ENCODE peak calls at places on chromosome 18, in nine cellular contexts. Y is T-helper 1 cell; Q is PC-3; M is left cardiac atrium; G is stimulated activated CD8-positive, alpha-beta memory T cell treated with anti-CD3 and anti-CD28 coated beads, Interleukin-15, amount 100 ng/mL, for 4 hours; S is RPMI8226; Z is germinal center; E is SK-N-MC; T is mucosa of gallbladder. K is an unnamed sample.

GRCh38 chr18:68763082-68763481 is 34.8 kb upstream of the CCDC102B start:
- DNase-seq in E (no peak), G (no peak), T (no peak), M (no peak), Z (no peak), Q (peak), S (no peak), Y (no peak), K (no peak)

GRCh38 chr18:62846334-62846733 is 131.0 kb downstream of the PHLPP1 start:
- DNase-seq in Q (no peak), E (no peak), S (no peak), G (no peak), T (no peak), Y (no peak), M (no peak), Z (no peak), K (no peak)

GRCh38 chr18:79988925-79989361 is 580 bp upstream of the TXNL4A start:
- DNase-seq in E (no peak), Q (peak), S (no peak), M (peak), T (no peak), Z (no peak), Y (no peak), G (no peak), K (no peak)

GRCh38 chr18:49898421-49898820 is 85.1 kb upstream of the ACAA2 start:
- DNase-seq in Q (peak), E (peak), Y (peak), S (peak), M (peak), T (peak), Z (peak), G (no peak), K (peak)

GRCh38 chr18:49400398-49401072 is 59.9 kb downstream of the DYM start:
- DNase-seq in Y (no peak), Q (no peak), Z (no peak), G (no peak), T (no peak), S (no peak), M (no peak), E (no peak), K (no peak)

GRCh38 chr18:44107187-44107586 is 573.5 kb upstream of the SETBP1 start:
- DNase-seq in E (no peak), M (no peak), G (no peak), T (no peak), Q (no peak), S (no peak), Y (no peak), Z (no peak), K (no peak)

GRCh38 chr18:59345556-59345955 is 13.5 kb downstream of the LMAN1 start:
- DNase-seq in S (no peak), G (no peak), Q (no peak), Y (no peak), Z (no peak), M (no peak), E (no peak), T (no peak), K (no peak)

GRCh38 chr18:3873698-3874495 is 423.9 kb downstream of the TGIF1 start:
- DNase-seq in E (no peak), S (no peak), G (no peak), Q (no peak), M (no peak), Y (no peak), T (no peak), Z (no peak), K (no peak)

GRCh38 chr18:74775239-74775638 is 177.6 kb downstream of the ZNF407 start:
- DNase-seq in T (no peak), Q (peak), M (no peak), S (no peak), E (no peak), G (no peak), Y (no peak), Z (no peak), K (no peak)

GRCh38 chr18:3177902-3178687 is 41.7 kb downstream of the MYOM1 start:
- DNase-seq in M (peak), S (peak), Y (no peak), Q (no peak), E (no peak), Z (peak), G (no peak), T (peak), K (no peak)

GRCh38 chr18:36127866-36128845 is 984 bp downstream of the SLC39A6 start:
- DNase-seq in S (peak), T (no peak), G (no peak), Z (no peak), M (no peak), E (no peak), Q (peak), Y (no peak), K (no peak)

GRCh38 chr18:78965917-78966878 is 13.4 kb upstream of the SALL3 start:
- DNase-seq in S (no peak), E (no peak), G (no peak), M (no peak), T (no peak), Q (no peak), Z (no peak), Y (no peak), K (no peak)

GRCh38 chr18:75287006-75287405 is 76.4 kb downstream of the TSHZ1 start:
- DNase-seq in T (no peak), Y (no peak), E (no peak), G (no peak), Q (no peak), S (no peak), M (no peak), Z (no peak), K (no peak)

GRCh38 chr18:55997156-55997561 is 409.2 kb upstream of the TCF4 start:
- DNase-seq in Q (no peak), S (peak), T (no peak), Z (no peak), Y (no peak), G (no peak), M (no peak), E (no peak), K (no peak)

GRCh38 chr18:63158676-63159291 is 160.8 kb downstream of the BCL2 start:
- DNase-seq in G (no peak), E (no peak), Y (no peak), S (peak), Z (no peak), T (no peak), Q (no peak), M (no peak), K (no peak)

GRCh38 chr18:23588836-23589560 is 2.7 kb upstream of the NPC1 start:
- DNase-seq in G (no peak), S (no peak), Q (peak), E (no peak), T (no peak), Y (no peak), Z (no peak), M (no peak), K (no peak)

GRCh38 chr18:939167-939566 is 34.5 kb downstream of the ADCYAP1 start:
- DNase-seq in T (no peak), M (no peak), Q (peak), Z (no peak), Y (no peak), G (no peak), E (no peak), S (no peak), K (no peak)

GRCh38 chr18:72456802-72457201 is 87.3 kb downstream of the CBLN2 start:
- DNase-seq in S (no peak), Z (no peak), M (no peak), T (no peak), Y (no peak), Q (peak), G (no peak), E (no peak), K (no peak)

GRCh38 chr18:55982992-55983391 is 395.0 kb upstream of the TCF4 start:
- DNase-seq in G (no peak), Z (no peak), M (no peak), T (no peak), E (no peak), S (no peak), Q (peak), Y (no peak), K (no peak)

GRCh38 chr18:71878226-71878625 is 665.9 kb downstream of the CBLN2 start:
- DNase-seq in Y (no peak), Q (peak), T (no peak), E (no peak), S (no peak), G (no peak), M (no peak), Z (no peak), K (no peak)

GRCh38 chr18:10057401-10057800 is 143.6 kb downstream of the VAPA start:
- DNase-seq in Y (no peak), Z (no peak), E (no peak), Q (no peak), S (peak), G (no peak), M (no peak), T (no peak), K (no peak)

GRCh38 chr18:77178559-77178958 is 46.0 kb upstream of the MBP start:
- DNase-seq in S (no peak), G (no peak), E (no peak), Q (no peak), Z (no peak), M (no peak), Y (no peak), T (no peak), K (no peak)

GRCh38 chr18:51833850-51834249 is 506.1 kb upstream of the DCC start:
- DNase-seq in Z (no peak), Q (no peak), M (no peak), Y (no peak), S (no peak), G (no peak), T (no peak), E (no peak), K (no peak)

GRCh38 chr18:6960656-6961055 is 156.9 kb downstream of the LAMA1 start:
- DNase-seq in E (no peak), Z (no peak), M (no peak), Q (peak), Y (no peak), S (no peak), G (no peak), T (no peak), K (no peak)

GRCh38 chr18:78564030-78564429 is 415.6 kb upstream of the SALL3 start:
- DNase-seq in Z (no peak), T (no peak), G (no peak), Q (no peak), E (no peak), S (no peak), Y (no peak), M (no peak), K (no peak)

GRCh38 chr18:10454800-10455550 is 540 bp downstream of the APCDD1 start:
- DNase-seq in G (no peak), Q (no peak), S (peak), M (no peak), Z (peak), T (no peak), Y (no peak), E (no peak), K (peak)